ENCODE peak calls at places on chromosomes 1 and 21, in nine cellular contexts. L is WTC11; V is SW 1271; N is activated naive CD4-positive, alpha-beta T cell treated with anti-CD3 and anti-CD28 coated beads, Interleukin-2, amount 50 U/mL, for 72 hours; M is stimulated activated CD4-positive, alpha-beta T cell treated with anti-CD3 and anti-CD28 coated beads, TNF-alpha, amount 100 ng/mL, for 4 hours; G is fibroblast of lung; K is EL; D is substantia nigra; Y is Calu3. R is an unnamed sample.

GRCh38 chr1:43978551-43979260 is at the start of gene B4GALT2:
- DNase-seq in L (peak), V (peak), N (peak), M (no peak), G (no peak), K (peak), D (peak), Y (peak), R (peak)

GRCh38 chr1:7831458-7831857 is 21.4 kb downstream of the UTS2 start:
- DNase-seq in L (no peak), V (no peak), N (no peak), M (no peak), G (no peak), K (no peak), D (no peak), Y (no peak), R (no peak)

GRCh38 chr21:41643246-41643966 is 123.4 kb downstream of the RIPK4 start:
- DNase-seq in L (no peak), V (no peak), N (no peak), M (no peak), G (peak), K (no peak), D (no peak), Y (no peak), R (no peak)

GRCh38 chr1:63087966-63088365 is 234.4 kb upstream of the FOXD3 start:
- DNase-seq in L (peak), V (no peak), N (no peak), M (no peak), G (no peak), K (no peak), D (peak), Y (no peak), R (peak)

GRCh38 chr1:34681481-34682451 is 73.1 kb upstream of the GJB5 start:
- DNase-seq in L (peak), V (peak), N (no peak), M (no peak), G (peak), K (peak), D (no peak), Y (peak), R (peak)

GRCh38 chr1:85048296-85049064 is at the start of gene MCOLN3:
- DNase-seq in L (peak), V (no peak), N (no peak), M (peak), G (no peak), K (peak), D (no peak), Y (peak), R (no peak)

GRCh38 chr1:197268012-197268411 is at the start of gene CRB1:
- DNase-seq in L (no peak), V (no peak), N (no peak), M (no peak), G (peak), K (peak), D (peak), Y (no peak), R (peak)

GRCh38 chr1:113812661-113813135 is 422 bp upstream of the RSBN1 start:
- DNase-seq in L (no peak), V (no peak), N (no peak), M (no peak), G (no peak), K (no peak), D (no peak), Y (no peak), R (no peak)

GRCh38 chr1:19387045-19387467 is 74.9 kb downstream of the SLC66A1 start:
- DNase-seq in L (no peak), V (no peak), N (no peak), M (no peak), G (no peak), K (no peak), D (no peak), Y (no peak), R (no peak)

GRCh38 chr1:69290266-69290665 is 277.5 kb upstream of the LRRC7 start:
- DNase-seq in L (no peak), V (no peak), N (no peak), M (no peak), G (peak), K (no peak), D (no peak), Y (no peak), R (no peak)

GRCh38 chr1:215824245-215824644 is 257.1 kb downstream of the KCTD3 start:
- DNase-seq in L (peak), V (peak), N (no peak), M (no peak), G (peak), K (peak), D (no peak), Y (peak), R (no peak)

GRCh38 chr1:216533786-216534185 is 110.5 kb upstream of the USH2A start:
- DNase-seq in L (no peak), V (no peak), N (no peak), M (no peak), G (no peak), K (no peak), D (no peak), Y (no peak), R (no peak)

GRCh38 chr1:97243973-97244560 is 522.5 kb downstream of the PTBP2 start:
- DNase-seq in L (no peak), V (peak), N (no peak), M (no peak), G (peak), K (peak), D (no peak), Y (no peak), R (no peak)

GRCh38 chr1:3156936-3157335 is 87.9 kb downstream of the PRDM16 start:
- DNase-seq in L (no peak), V (no peak), N (no peak), M (no peak), G (no peak), K (no peak), D (no peak), Y (no peak), R (no peak)

R was measured in nucleus accumbens.